ENCODE peak calls at places on chromosome 5, in nine cellular contexts. H, W, R, M, S, P, F, D and J are unnamed samples. For H3K4me1 and H3K36me3, the result is how much of the 10 kb centered on the place peaks cover.

GRCh38 chr5:143233020-143233419 is 170.5 kb downstream of the NR3C1 start:
- DNase-seq in M (no peak), S (no peak), R (no peak), D (no peak), F (no peak), H (no peak), P (no peak), W (no peak), J (no peak)

GRCh38 chr5:87113848-87114247 is 153.8 kb upstream of the RASA1 start:
- DNase-seq in D (no peak), W (no peak), R (no peak), F (no peak), S (no peak), P (no peak), M (no peak), H (no peak), J (no peak)

GRCh38 chr5:2861605-2862004 is 110.1 kb upstream of the IRX2 start:
- DNase-seq in W (no peak), D (no peak), M (no peak), P (no peak), R (no peak), F (no peak), H (peak), S (no peak), J (no peak)

GRCh38 chr5:102971693-102972293 is 148.1 kb downstream of the GIN1 start:
- DNase-seq in W (no peak), P (no peak), D (no peak), R (no peak), M (no peak), S (no peak), H (no peak), F (no peak), J (no peak)

GRCh38 chr5:115857621-115858349 is 16.1 kb downstream of the AP3S1 start:
- DNase-seq in S (no peak), W (no peak), D (no peak), F (no peak), H (no peak), M (no peak), P (no peak), R (no peak), J (no peak)

GRCh38 chr5:57750282-57750681 is 267.7 kb upstream of the ACTBL2 start:
- DNase-seq in P (no peak), H (no peak), R (no peak), F (no peak), S (no peak), M (no peak), W (no peak), D (no peak), J (no peak)

GRCh38 chr5:77832166-77832770 is 56.1 kb upstream of the TBCA start:
- DNase-seq in F (no peak), W (no peak), D (no peak), P (no peak), R (no peak), H (no peak), M (no peak), S (no peak), J (no peak)

GRCh38 chr5:60727032-60727431 is 27.1 kb upstream of the DEPDC1B start:
- DNase-seq in W (no peak), D (no peak), P (no peak), S (no peak), M (no peak), R (no peak), H (no peak), F (no peak), J (no peak)

GRCh38 chr5:77882670-77883257 is 106.6 kb upstream of the TBCA start:
- DNase-seq in R (no peak), D (no peak), S (no peak), M (no peak), W (no peak), P (no peak), H (peak), F (no peak), J (no peak)

GRCh38 chr5:163889369-163889768 is 383.9 kb downstream of the MAT2B start:
- DNase-seq in D (no peak), R (no peak), M (no peak), W (no peak), H (no peak), P (no peak), F (no peak), S (no peak), J (no peak)

GRCh38 chr5:24401767-24402166 is 243.0 kb downstream of the CDH10 start:
- DNase-seq in H (no peak), D (no peak), P (no peak), F (no peak), W (no peak), M (no peak), S (no peak), R (no peak), J (no peak)

GRCh38 chr5:179800696-179801201 is 5.9 kb downstream of the MGAT4B start:
- DNase-seq in M (no peak), W (peak), S (no peak), P (no peak), F (no peak), R (no peak), H (no peak), D (no peak), J (no peak)

GRCh38 chr5:173729079-173729765 is 112.8 kb upstream of the BOD1 start:
- DNase-seq in R (no peak), F (peak), H (no peak), P (no peak), M (peak), S (no peak), D (no peak), W (no peak), J (no peak)

GRCh38 chr5:56467176-56467717 is 234.1 kb upstream of the ANKRD55 start:
- DNase-seq in M (no peak), D (peak), R (no peak), P (no peak), W (no peak), S (no peak), F (no peak), H (no peak), J (no peak)

DNA sequence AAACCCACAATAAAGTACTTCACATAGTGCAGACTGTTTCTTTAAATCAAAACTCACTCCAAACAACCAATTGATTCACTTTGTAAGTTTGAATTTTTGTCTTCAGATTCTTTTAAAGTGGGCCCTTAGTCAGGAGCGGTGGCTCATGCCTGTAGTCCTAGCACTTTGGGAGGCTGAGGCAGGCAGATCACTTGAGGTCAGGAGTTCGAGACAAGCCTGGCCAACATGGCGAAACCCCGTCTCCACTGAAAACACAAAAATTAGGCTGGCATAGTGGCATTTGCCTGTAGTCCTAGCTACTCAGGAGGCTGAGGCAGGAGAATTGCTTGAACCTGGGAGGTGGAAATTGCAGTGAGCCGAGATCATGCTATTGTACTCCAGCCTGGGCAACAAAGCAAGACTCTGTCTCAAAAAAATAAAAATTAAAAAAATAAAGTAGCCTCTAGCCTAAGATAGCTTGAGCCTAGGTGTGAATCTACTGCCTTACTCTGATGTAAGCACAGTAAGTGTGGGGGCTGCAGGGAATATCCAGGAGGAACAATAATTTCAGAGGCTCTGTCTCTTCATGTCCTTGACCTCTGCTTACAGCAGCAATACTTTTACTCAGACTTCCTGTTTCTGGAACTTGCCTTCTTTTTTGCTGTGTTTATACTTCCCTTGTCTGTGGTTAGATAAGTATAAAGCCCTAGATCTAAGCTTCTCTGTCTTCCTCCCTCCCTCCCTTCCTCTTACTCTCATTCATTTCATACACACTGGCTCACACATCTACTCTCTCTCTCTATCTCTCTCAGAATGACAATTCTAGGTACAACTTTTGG is at the start of gene IL7R:
- DNase-seq in P (no peak), H (no peak), W (no peak), R (no peak), M (no peak), D (no peak), F (no peak), S (no peak), J (no peak)
- H3K27ac ChIP-seq in P (peak), H (peak), W (no peak), R (no peak), M (no peak), D (no peak), F (peak), S (peak), J (no peak)

GRCh38 chr5:150499437-150499956 is 8.4 kb upstream of the NDST1 start:
- DNase-seq in M (no peak), F (no peak), D (no peak), P (no peak), W (no peak), R (no peak), H (no peak), S (no peak), J (no peak)

GRCh38 chr5:150500328-150500841 is 7.5 kb upstream of the NDST1 start:
- DNase-seq in D (no peak), S (no peak), M (no peak), F (no peak), W (no peak), H (no peak), P (no peak), R (no peak), J (no peak)

GRCh38 chr5:150498501-150498900 is 9.4 kb upstream of the NDST1 start:
- DNase-seq in R (no peak), S (no peak), F (no peak), P (no peak), D (no peak), W (no peak), M (no peak), H (no peak), J (no peak)

GRCh38 chr5:150497989-150498317 is 10.0 kb upstream of the NDST1 start:
- DNase-seq in S (no peak), R (no peak), W (no peak), F (no peak), M (no peak), D (no peak), P (no peak), H (no peak), J (no peak)

GRCh38 chr5:150498971-150499370 is 9.0 kb upstream of the NDST1 start:
- DNase-seq in S (no peak), F (no peak), W (no peak), P (no peak), M (no peak), R (no peak), H (no peak), D (no peak), J (no peak)
- H3K4me1 ChIP-seq in S (under half), F (half or more), W (half or more), P (half or more), M (half or more), R (under half), H (under half), D (half or more), J (under half)

DNA sequence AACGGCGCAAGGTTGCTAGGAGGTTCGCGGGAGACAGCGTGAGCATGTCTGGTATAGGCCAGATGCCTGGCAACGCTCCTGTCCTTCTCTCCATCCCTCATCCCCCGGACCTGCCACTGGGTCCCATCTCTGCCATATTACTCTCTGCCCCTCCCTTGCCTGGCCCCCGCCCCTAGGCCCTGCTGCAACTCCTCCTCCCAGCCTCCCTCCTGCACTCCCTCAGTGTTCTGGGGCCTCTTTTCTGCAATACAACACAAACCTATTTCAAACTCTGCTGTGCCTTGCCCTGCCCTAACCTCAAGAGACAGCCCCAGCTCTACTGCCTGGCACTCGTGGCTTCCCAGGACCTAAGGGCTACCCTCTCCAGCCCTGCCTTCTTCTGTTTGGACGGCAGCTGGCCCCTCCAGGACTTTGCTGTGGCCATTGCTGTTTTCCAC is 8.9 kb upstream of the DBN1 start:
- DNase-seq in D (no peak), M (no peak), W (peak), R (no peak), H (no peak), S (no peak), F (no peak), P (no peak), J (no peak)
- H3K36me3 ChIP-seq in D (under half), M (under half), W (under half), R (under half), H (under half), S (under half), F (under half), P (under half), J (under half)

DNA sequence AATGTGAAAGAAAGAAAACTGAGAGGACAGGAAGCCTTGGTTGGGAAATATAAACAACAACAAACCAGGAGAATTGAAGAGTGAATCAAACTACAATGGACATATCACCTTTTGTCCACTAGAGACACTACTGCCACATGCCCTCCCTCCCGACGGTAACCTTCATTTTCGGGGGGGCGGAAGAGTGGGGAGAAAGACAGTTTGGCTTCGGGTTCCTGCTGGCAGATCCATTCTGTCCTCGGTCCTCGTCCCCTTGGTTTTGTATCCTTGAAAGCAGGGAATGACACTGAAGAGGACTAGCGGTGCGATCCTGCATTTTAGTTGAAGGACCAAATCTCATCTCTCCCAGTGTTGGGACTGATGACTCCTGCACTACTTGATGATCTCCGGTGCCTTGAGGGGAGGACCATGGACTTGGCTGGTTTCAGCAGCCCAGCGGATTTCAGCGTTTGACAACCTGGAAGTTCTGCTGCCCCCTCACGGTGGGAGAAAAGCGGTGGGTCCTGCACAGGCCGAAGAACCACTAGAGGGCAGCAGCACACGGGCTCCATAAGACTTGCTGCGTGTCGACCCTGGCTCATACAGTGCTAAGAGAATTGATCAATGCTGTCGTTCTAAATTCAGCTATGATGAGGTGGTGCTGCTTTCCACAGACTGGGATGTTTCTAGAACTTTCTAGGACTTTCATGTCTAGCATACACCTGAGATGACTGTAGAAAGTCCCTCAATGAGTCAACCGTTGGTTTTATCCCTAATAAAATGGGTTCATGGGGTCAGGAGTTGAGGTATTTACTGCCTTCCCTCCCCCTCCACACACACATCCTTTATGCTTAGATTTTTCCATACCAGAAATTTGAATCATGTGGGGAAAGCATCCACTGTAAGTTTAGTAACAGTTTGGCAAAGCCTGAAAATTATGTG is 15.1 kb upstream of the ZNF131 start:
- DNase-seq in R (peak), F (peak), M (peak), S (peak), D (peak), W (peak), P (peak), H (peak), J (peak)
- H3K27ac ChIP-seq in R (no peak), F (peak), M (peak), S (peak), D (peak), W (peak), P (peak), H (no peak), J (peak)

GRCh38 chr5:4628645-4629385 is 511.3 kb upstream of the ADAMTS16 start:
- DNase-seq in R (no peak), H (no peak), P (no peak), M (no peak), W (no peak), F (no peak), S (no peak), D (no peak), J (no peak)
- H3K4me1 ChIP-seq in R (under half), H (under half), P (under half), M (under half), W (under half), F (under half), S (under half), D (under half), J (under half)

GRCh38 chr5:113167985-113168384 is 191.4 kb downstream of the DCP2 start:
- DNase-seq in W (no peak), H (no peak), R (no peak), D (no peak), F (no peak), M (no peak), S (no peak), P (no peak), J (no peak)

GRCh38 chr5:113172231-113172826 is 195.7 kb downstream of the DCP2 start:
- DNase-seq in M (no peak), H (no peak), F (no peak), W (no peak), R (no peak), D (no peak), S (no peak), P (no peak), J (no peak)

GRCh38 chr5:113171520-113171919 is 194.9 kb downstream of the DCP2 start:
- DNase-seq in R (no peak), W (no peak), D (no peak), F (no peak), H (no peak), P (no peak), S (no peak), M (no peak), J (no peak)

GRCh38 chr5:113170707-113171106 is 194.1 kb downstream of the DCP2 start:
- DNase-seq in D (no peak), H (no peak), F (no peak), R (no peak), W (no peak), P (no peak), S (no peak), M (no peak), J (no peak)

DNA sequence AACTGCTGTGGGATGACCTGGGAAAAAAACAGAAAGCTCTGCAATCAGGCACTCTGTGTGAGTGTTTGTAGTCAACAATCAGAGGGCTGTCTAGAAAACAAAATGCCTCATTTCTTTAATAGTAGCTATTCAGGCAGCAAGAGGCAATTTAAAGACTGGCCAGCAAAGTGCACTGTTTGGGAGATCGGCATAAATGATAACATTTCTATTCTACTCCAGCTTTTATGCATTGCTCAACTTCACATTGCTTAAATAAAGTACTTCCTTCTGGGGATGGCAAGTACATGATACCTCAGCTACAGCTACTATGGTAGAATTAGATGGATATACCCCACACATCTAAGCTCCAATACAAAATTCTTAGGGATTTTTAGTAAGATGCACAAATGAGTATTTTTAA is 193.1 kb downstream of the DCP2 start:
- DNase-seq in M (no peak), S (no peak), W (no peak), D (no peak), P (no peak), F (no peak), H (no peak), R (no peak), J (no peak)
- H3K36me3 ChIP-seq in M (under half), S (under half), W (under half), D (under half), P (under half), F (under half), H (under half), R (under half), J (under half)

DNA sequence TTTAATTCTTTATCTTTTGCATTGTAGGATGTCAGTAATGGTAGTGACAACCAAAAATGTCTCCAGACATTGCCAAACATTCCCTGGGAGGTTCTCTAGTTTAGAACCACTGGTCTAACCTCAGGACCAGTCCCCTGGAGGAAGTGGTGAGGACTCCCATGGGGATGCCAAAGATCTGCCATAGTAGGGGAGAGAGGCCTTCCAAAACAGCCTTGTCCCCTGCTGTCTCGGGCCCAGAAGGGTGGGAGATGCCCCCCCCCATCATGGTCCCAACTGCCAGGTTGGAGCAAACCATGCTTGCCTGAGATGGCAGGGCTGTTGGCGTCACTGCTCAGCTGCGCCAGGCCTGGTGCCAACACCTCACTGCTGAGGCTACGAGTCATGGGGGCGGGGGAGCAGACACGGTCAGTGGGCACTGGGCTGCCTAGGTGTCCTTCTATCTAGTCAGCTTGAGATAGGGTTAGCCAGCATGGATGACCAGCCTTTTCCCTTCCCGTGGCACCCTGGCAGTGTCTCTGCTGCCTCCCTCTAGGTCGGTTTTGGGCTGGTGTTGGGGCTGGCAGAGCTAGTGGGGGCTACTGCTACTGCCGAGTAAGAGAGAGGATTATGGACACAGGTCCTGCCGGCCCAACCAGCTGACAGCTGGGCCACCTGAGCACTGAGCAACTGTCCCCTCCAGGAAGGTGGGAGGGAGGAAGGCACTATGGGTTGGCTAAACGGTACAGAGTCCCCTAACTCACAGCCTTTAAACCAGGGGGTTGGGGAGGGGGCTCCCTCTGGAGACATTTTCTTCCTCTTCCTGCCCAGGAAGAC is 8.3 kb upstream of the CXXC5 start:
- DNase-seq in R (no peak), M (no peak), P (no peak), F (no peak), S (no peak), D (no peak), H (no peak), W (peak), J (peak)
- H3K27ac ChIP-seq in R (no peak), M (no peak), P (peak), F (no peak), S (no peak), D (peak), H (no peak), W (no peak), J (peak)

DNA sequence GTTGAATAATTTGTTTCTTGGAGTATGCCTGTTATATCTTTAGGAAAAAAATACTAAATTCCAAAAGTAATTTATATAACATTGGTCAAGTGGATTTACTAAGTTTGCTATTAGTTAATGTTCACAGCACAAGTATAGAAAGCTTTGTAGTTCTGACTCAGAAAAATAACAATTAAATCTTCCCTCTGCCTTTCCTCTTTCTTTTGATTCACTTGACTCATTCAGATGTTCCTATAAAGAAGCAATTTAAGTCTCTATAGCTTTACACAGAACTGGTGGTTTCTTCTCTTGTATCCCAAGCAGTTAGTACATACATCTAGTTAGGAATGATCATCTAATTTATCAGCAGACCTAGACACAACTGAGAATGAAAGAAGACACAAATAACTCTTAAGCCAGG is 4.5 kb upstream of the CDC42SE2 start:
- DNase-seq in W (no peak), S (no peak), R (no peak), F (no peak), P (no peak), M (no peak), D (no peak), H (no peak), J (no peak)
- H3K4me1 ChIP-seq in W (under half), S (half or more), R (under half), F (under half), P (under half), M (under half), D (under half), H (half or more), J (under half)